ENCODE peak calls at places on chromosomes 11 and 22, in four cellular contexts. A is neural progenitor cell, T is GM23248, K is HCT116. L is an unnamed sample.
A peak's percentile ranks its signal among the peaks of the same experiment; 100 is the strongest.

GRCh38 chr11:82842019-82842418 is 58.2 kb downstream of the PRCP start:
- DNase-seq in A (peak; percentile 21), T (no peak), K (no peak), L (no peak)

GRCh38 chr22:17366830-17367229 is 2.4 kb upstream of the CECR2 start:
- DNase-seq in A (peak; percentile 84), T (no peak), K (peak; percentile 18), L (peak; percentile 72)

GRCh38 chr11:17263803-17264202 is 12.7 kb upstream of the NUCB2 start:
- DNase-seq in A (no peak), T (peak; percentile 76), K (no peak), L (no peak)

GRCh38 chr11:30816959-30817880 is 231.1 kb upstream of the MPPED2 start:
- DNase-seq in A (no peak), T (no peak), K (no peak), L (no peak)

GRCh38 chr22:35344956-35345690 is 35.8 kb upstream of the HMOX1 start:
- DNase-seq in A (no peak), T (no peak), K (no peak), L (no peak)

GRCh38 chr22:19631899-19632670 is 82.2 kb upstream of the SEPTIN5 start:
- DNase-seq in A (peak; percentile 78), T (peak; percentile 54), K (peak; percentile 55), L (peak; percentile 46)

GRCh38 chr11:57566035-57566504 is 1.4 kb downstream of the UBE2L6 start:
- DNase-seq in A (no peak), T (peak; percentile 73), K (no peak), L (peak; percentile 59)

GRCh38 chr11:131666617-131667016 is 296.2 kb downstream of the NTM start:
- DNase-seq in A (no peak), T (peak; percentile 89), K (no peak), L (no peak)

GRCh38 chr11:114296190-114296978 is at the start of gene NNMT:
- DNase-seq in A (no peak), T (peak; percentile 98), K (no peak), L (peak; percentile 75)

GRCh38 chr11:33256031-33256807 is 962 bp upstream of the HIPK3 start:
- DNase-seq in A (peak; percentile 9), T (peak; percentile 49), K (no peak), L (no peak)

GRCh38 chr11:101096036-101096704 is 33.4 kb downstream of the PGR start:
- DNase-seq in A (no peak), T (peak; percentile 2), K (no peak), L (no peak)

GRCh38 chr11:86068138-86068861 is 584 bp downstream of the PICALM start:
- DNase-seq in A (peak; percentile 65), T (peak; percentile 60), K (no peak), L (peak; percentile 40)

GRCh38 chr11:1943576-1943975 is 3.6 kb upstream of the MRPL23 start:
- DNase-seq in A (no peak), T (peak; percentile 9), K (no peak), L (no peak)

GRCh38 chr11:96199563-96200025 is 143.4 kb downstream of the MAML2 start:
- DNase-seq in A (no peak), T (peak; percentile 64), K (no peak), L (no peak)

GRCh38 chr11:101444851-101445250 is 139.0 kb downstream of the TRPC6 start:
- DNase-seq in A (no peak), T (no peak), K (no peak), L (no peak)

GRCh38 chr11:440065-441042 is 1.5 kb downstream of the ANO9 start:
- DNase-seq in A (no peak), T (peak; percentile 34), K (no peak), L (no peak)

GRCh38 chr11:112705148-112705547 is 256.1 kb upstream of the NCAM1 start:
- DNase-seq in A (no peak), T (no peak), K (no peak), L (no peak)

GRCh38 chr11:19101803-19102520 is 15.0 kb upstream of the ZDHHC13 start:
- DNase-seq in A (no peak), T (no peak), K (no peak), L (peak; percentile 20)

GRCh38 chr11:85663781-85664560 is 958 bp downstream of the CREBZF start:
- DNase-seq in A (peak; percentile 92), T (peak; percentile 75), K (peak; percentile 48), L (peak; percentile 89)

GRCh38 chr22:37525073-37525745 is 6.0 kb upstream of the CARD10 start:
- DNase-seq in A (no peak), T (peak; percentile 98), K (peak; percentile 60), L (peak; percentile 68)

GRCh38 chr11:84522331-84522730 is 1104.8 kb downstream of the DLG2 start:
- DNase-seq in A (no peak), T (peak; percentile 66), K (no peak), L (no peak)

GRCh38 chr11:80462211-80462610 is 1021.4 kb upstream of the TENM4 start:
- DNase-seq in A (no peak), T (no peak), K (no peak), L (peak; percentile 44)

GRCh38 chr22:24066872-24067271 is 55.8 kb downstream of the CABIN1 start:
- DNase-seq in A (no peak), T (no peak), K (no peak), L (no peak)

GRCh38 chr11:97895572-97895971 is 1125.2 kb upstream of the CNTN5 start:
- DNase-seq in A (no peak), T (no peak), K (no peak), L (no peak)

GRCh38 chr11:96280444-96280843 is 62.6 kb downstream of the MAML2 start:
- DNase-seq in A (no peak), T (no peak), K (no peak), L (no peak)

GRCh38 chr11:9123595-9124304 is 32.4 kb upstream of the SCUBE2 start:
- DNase-seq in A (no peak), T (no peak), K (no peak), L (no peak)

GRCh38 chr11:67290801-67291200 is 1.7 kb downstream of the ANKRD13D start:
- DNase-seq in A (no peak), T (peak; percentile 67), K (no peak), L (no peak)

GRCh38 chr11:95531116-95531515 is 258.5 kb downstream of the FAM76B start:
- DNase-seq in A (no peak), T (peak; percentile 70), K (no peak), L (no peak)

GRCh38 chr22:33853200-33854097 is 66.8 kb downstream of the LARGE1 start:
- DNase-seq in A (peak; percentile 38), T (peak; percentile 92), K (no peak), L (peak; percentile 58)

GRCh38 chr11:69049490-69049867 is 747 bp downstream of the TPCN2 start:
- DNase-seq in A (no peak), T (no peak), K (no peak), L (no peak)

GRCh38 chr11:75277991-75278790 is 37.6 kb downstream of the TPBGL start:
- DNase-seq in A (no peak), T (no peak), K (no peak), L (no peak)
- TF ChIP-seq EZH2phosphoT487 in A (no peak), T (no peak), K (no peak), L (no peak)

DNA sequence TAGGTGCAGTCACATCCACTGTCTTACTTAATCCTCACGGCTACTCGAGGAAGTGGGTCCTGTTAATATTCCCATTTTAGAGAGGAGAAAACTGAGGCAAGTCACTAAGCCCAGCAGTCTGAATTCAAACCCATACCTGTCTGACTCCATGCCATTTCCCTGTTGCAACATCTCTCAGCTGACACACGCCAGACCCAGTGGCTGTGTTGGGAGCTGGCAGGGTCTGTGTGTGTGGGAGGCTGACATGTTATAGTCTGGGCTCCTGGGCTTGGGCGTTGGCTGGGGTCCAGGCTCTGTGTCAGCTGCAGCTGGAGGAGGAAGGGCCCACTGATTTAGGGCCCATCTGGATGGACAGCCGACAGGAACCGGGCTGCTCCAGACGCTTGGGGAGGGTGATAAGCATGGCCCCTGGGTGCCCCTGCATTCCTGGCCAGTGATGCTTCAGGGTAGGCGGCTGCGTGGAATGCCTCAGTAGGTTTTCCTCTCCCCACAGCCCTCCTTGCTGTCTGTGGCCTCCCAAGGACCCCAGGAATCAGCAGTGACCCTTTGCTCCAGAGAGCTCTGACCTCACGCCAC is 562.5 kb downstream of the MN1 start:
- DNase-seq in A (no peak), T (peak; percentile 94), K (no peak), L (peak; percentile 88)
- TF ChIP-seq EZH2phosphoT487 in A (no peak), T (peak; percentile 76), K (no peak), L (no peak)

GRCh38 chr11:126361400-126361799 is 5.9 kb downstream of the ST3GAL4 start:
- DNase-seq in A (no peak), T (no peak), K (no peak), L (no peak)

GRCh38 chr11:126359431-126360048 is 4.1 kb downstream of the ST3GAL4 start:
- DNase-seq in A (no peak), T (peak; percentile 86), K (no peak), L (peak; percentile 73)

GRCh38 chr11:126358763-126359160 is 3.3 kb downstream of the ST3GAL4 start:
- DNase-seq in A (no peak), T (no peak), K (no peak), L (no peak)

GRCh38 chr11:126357969-126358762 is 2.7 kb downstream of the ST3GAL4 start:
- DNase-seq in A (no peak), T (peak; percentile 45), K (no peak), L (no peak)

GRCh38 chr11:126360049-126360446 is 4.6 kb downstream of the ST3GAL4 start:
- DNase-seq in A (no peak), T (peak; percentile 46), K (no peak), L (no peak)
- TF ChIP-seq EZH2phosphoT487 in A (no peak), T (no peak), K (no peak), L (no peak)

DNA sequence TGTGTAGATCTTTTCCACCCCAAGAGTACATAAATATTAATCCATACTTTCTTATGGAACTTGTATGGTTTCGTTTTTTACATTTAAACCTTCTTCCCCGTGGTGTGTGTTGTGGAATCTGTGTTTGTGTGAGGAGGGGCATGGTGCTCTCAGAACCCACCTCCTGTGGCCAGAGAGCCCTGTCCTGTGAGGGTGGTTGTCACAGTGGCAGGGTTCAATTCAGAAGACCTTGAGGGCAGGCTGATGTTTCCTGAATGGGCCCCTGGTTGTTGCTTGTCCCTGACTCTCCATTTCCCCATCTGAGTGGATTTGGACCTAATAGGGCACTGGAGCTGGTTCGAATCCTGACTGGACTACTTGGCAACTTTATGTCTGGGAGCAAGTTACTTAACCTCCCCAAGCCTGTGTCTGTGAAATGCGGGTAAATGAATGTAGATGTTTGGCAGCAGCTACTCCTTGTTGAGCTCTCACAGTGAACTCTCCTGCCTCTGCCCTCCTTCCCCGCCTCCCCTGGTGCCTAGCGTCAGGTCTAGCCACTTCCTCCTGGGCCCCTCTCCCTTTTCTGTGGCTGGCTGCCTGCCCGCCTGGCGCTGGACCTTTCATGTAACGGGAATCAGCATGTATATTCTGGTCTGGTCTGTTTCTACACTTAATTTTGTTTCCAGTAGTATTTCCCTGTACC is 7.3 kb downstream of the NEAT1 start:
- DNase-seq in A (no peak), T (peak; percentile 83), K (no peak), L (peak; percentile 76)
- TF ChIP-seq EZH2phosphoT487 in A (no peak), T (no peak), K (no peak), L (no peak)

GRCh38 chr11:128771102-128771501 is 77.2 kb downstream of the FLI1 start:
- DNase-seq in A (no peak), T (no peak), K (no peak), L (no peak)
- TF ChIP-seq EZH2phosphoT487 in A (no peak), T (no peak), K (no peak), L (no peak)

GRCh38 chr11:7982582-7983119 is 4.5 kb upstream of the EIF3F start:
- DNase-seq in A (no peak), T (no peak), K (no peak), L (no peak)
- TF ChIP-seq EZH2phosphoT487 in A (no peak), T (no peak), K (no peak), L (no peak)

L was measured in hepatocyte.